ENCODE peak calls at places on chromosomes 12 and 14, in five cellular contexts. O, I, G, P and D are unnamed samples.

GRCh38 chr14:36502558-36503508 is 17.2 kb downstream of the NKX2-1 start:
- DNase-seq in I (no peak), P (no peak), G (no peak), O (no peak), D (no peak)

GRCh38 chr12:117457189-117457588 is 95.8 kb upstream of the NOS1 start:
- DNase-seq in O (no peak), G (no peak), P (no peak), I (no peak), D (no peak)

GRCh38 chr12:12510141-12510540 is 52.5 kb downstream of the DUSP16 start:
- DNase-seq in I (no peak), P (peak; percentile 17), O (peak; percentile 44), G (no peak), D (no peak)

GRCh38 chr12:103677905-103678304 is 90.8 kb downstream of the STAB2 start:
- DNase-seq in G (no peak), O (no peak), I (no peak), P (no peak), D (no peak)

GRCh38 chr12:65720136-65720535 is 104.1 kb upstream of the HMGA2 start:
- DNase-seq in P (peak; percentile 65), I (no peak), O (no peak), G (peak; percentile 43), D (no peak)

GRCh38 chr12:70812124-70812523 is 108.4 kb downstream of the PTPRR start:
- DNase-seq in P (no peak), I (no peak), G (no peak), O (no peak), D (no peak)

GRCh38 chr12:122028601-122029560 is 7.2 kb downstream of the BCL7A start:
- DNase-seq in P (no peak), I (no peak), G (no peak), O (no peak), D (no peak)

GRCh38 chr14:37090026-37090425 is 82.4 kb downstream of the SLC25A21 start:
- DNase-seq in G (no peak), O (no peak), I (no peak), P (no peak), D (no peak)

GRCh38 chr14:66595394-66595793 is 87.4 kb downstream of the GPHN start:
- DNase-seq in P (no peak), O (no peak), G (no peak), I (no peak), D (no peak)

GRCh38 chr14:60722836-60723217 is 1.3 kb downstream of the SIX4 start:
- DNase-seq in I (peak; percentile 13), G (no peak), O (no peak), P (no peak), D (no peak)

GRCh38 chr14:106044949-106045596 is 518.7 kb downstream of the TMEM121 start:
- DNase-seq in G (peak; percentile 31), I (no peak), O (no peak), P (no peak), D (no peak)

GRCh38 chr12:130153803-130154202 is 8.5 kb upstream of the FZD10 start:
- DNase-seq in O (no peak), G (no peak), P (no peak), I (no peak), D (no peak)

GRCh38 chr12:49609059-49609874 is 3.8 kb upstream of the FAM186B start:
- DNase-seq in I (no peak), O (no peak), P (no peak), G (no peak), D (no peak)

GRCh38 chr14:99541677-99542470 is 60.7 kb downstream of the CCNK start:
- DNase-seq in I (no peak), O (no peak), P (no peak), G (peak; percentile 44), D (no peak)

GRCh38 chr12:7207866-7208612 is 18.6 kb downstream of the PEX5 start:
- DNase-seq in P (no peak), O (no peak), G (no peak), I (no peak), D (no peak)

GRCh38 chr12:102808412-102808811 is 108.6 kb downstream of the PAH start:
- DNase-seq in P (no peak), G (no peak), O (no peak), I (no peak), D (no peak)

GRCh38 chr14:28813810-28814209 is 47.2 kb downstream of the FOXG1 start:
- DNase-seq in O (no peak), G (no peak), I (no peak), P (no peak), D (no peak)

GRCh38 chr12:31591308-31591901 is 469 bp upstream of the DENND5B start:
- DNase-seq in O (no peak), P (peak; percentile 73), G (peak; percentile 83), I (peak; percentile 52), D (no peak)

GRCh38 chr14:35385042-35385839 is 19.3 kb downstream of the NFKBIA start:
- DNase-seq in G (peak; percentile 41), P (peak; percentile 91), O (peak; percentile 43), I (peak; percentile 66), D (peak; percentile 73)

GRCh38 chr14:48937796-48938195 is 648.4 kb downstream of the RPS29 start:
- DNase-seq in P (no peak), G (peak; percentile 2), O (no peak), I (peak; percentile 27), D (no peak)

GRCh38 chr12:48979602-48980388 is 1.7 kb downstream of the WNT1 start:
- DNase-seq in P (no peak), O (no peak), G (peak; percentile 47), I (no peak), D (no peak)

GRCh38 chr12:76876696-76877229 is 2.1 kb downstream of the CSRP2 start:
- DNase-seq in G (no peak), O (no peak), P (no peak), I (no peak), D (no peak)

GRCh38 chr12:54412786-54413185 is 6.3 kb downstream of the ITGA5 start:
- DNase-seq in G (no peak), P (no peak), O (no peak), I (no peak), D (no peak)

GRCh38 chr12:108399514-108399913 is 60.4 kb upstream of the CMKLR1 start:
- DNase-seq in I (no peak), P (no peak), G (no peak), O (no peak), D (no peak)

GRCh38 chr12:128798543-128799341 is 25.0 kb downstream of the SLC15A4 start:
- DNase-seq in O (no peak), G (no peak), P (no peak), I (no peak), D (no peak)